ENCODE peak calls at places on chromosome 21, in nine cellular contexts. Y is IMR-90; Z is activated CD4-positive, alpha-beta T cell treated with anti-CD3 and anti-CD28 coated beads, Interleukin-2, amount 50 U/mL, for 1 hour; M is tibial artery; V is NCI-H82; A is stimulated activated CD8-positive, alpha-beta memory T cell treated with anti-CD3 and anti-CD28 coated beads, Interleukin-4, amount 100 ng/mL, for 24 hours; X is lung; H is naive thymus-derived CD4-positive, alpha-beta T cell; D is NCI-H1092 treated with DMSO at 0.1 percent for 48 hours. Q is an unnamed sample.

GRCh38 chr21:15005391-15005790 is 59.4 kb downstream of the NRIP1 start:
- DNase-seq in Y (peak; percentile 38), Z (no peak), M (no peak), V (peak; percentile 61), A (no peak), X (no peak), H (peak; percentile 51), D (no peak), Q (peak; percentile 10)

GRCh38 chr21:31396399-31396798 is 52.3 kb upstream of the TIAM1 start:
- DNase-seq in Y (no peak), Z (no peak), M (no peak), V (no peak), A (no peak), X (no peak), H (no peak), D (no peak), Q (no peak)

GRCh38 chr21:38797470-38797869 is 8.3 kb upstream of the ETS2 start:
- DNase-seq in Y (no peak), Z (no peak), M (no peak), V (no peak), A (no peak), X (no peak), H (no peak), D (no peak), Q (no peak)

GRCh38 chr21:42841156-42841915 is 38.0 kb downstream of the WDR4 start:
- DNase-seq in Y (no peak), Z (no peak), M (no peak), V (no peak), A (no peak), X (no peak), H (no peak), D (no peak), Q (no peak)

GRCh38 chr21:46108827-46109226 is 10.9 kb downstream of the COL6A2 start:
- DNase-seq in Y (no peak), Z (no peak), M (no peak), V (no peak), A (no peak), X (peak; percentile 20), H (no peak), D (no peak), Q (no peak)

GRCh38 chr21:37241426-37241825 is 25.7 kb downstream of the VPS26C start:
- DNase-seq in Y (no peak), Z (no peak), M (no peak), V (no peak), A (no peak), X (no peak), H (no peak), D (no peak), Q (no peak)

GRCh38 chr21:37593015-37593414 is 226.4 kb downstream of the DYRK1A start:
- DNase-seq in Y (no peak), Z (no peak), M (no peak), V (no peak), A (no peak), X (no peak), H (no peak), D (no peak), Q (no peak)

GRCh38 chr21:31198575-31198974 is 145.5 kb downstream of the TIAM1 start:
- DNase-seq in Y (peak; percentile 62), Z (no peak), M (no peak), V (peak; percentile 70), A (no peak), X (no peak), H (peak; percentile 63), D (peak; percentile 50), Q (no peak)

GRCh38 chr21:28193189-28193588 is 799.5 kb downstream of the LTN1 start:
- DNase-seq in Y (no peak), Z (no peak), M (no peak), V (peak; percentile 3), A (no peak), X (no peak), H (no peak), D (no peak), Q (no peak)

GRCh38 chr21:37263827-37264226 is 3.3 kb downstream of the VPS26C start:
- DNase-seq in Y (peak; percentile 15), Z (no peak), M (no peak), V (peak; percentile 43), A (no peak), X (no peak), H (no peak), D (no peak), Q (no peak)

GRCh38 chr21:44996501-44996921 is 56.7 kb downstream of the SLX9 start:
- DNase-seq in Y (no peak), Z (no peak), M (peak; percentile 64), V (no peak), A (no peak), X (no peak), H (no peak), D (no peak), Q (no peak)

GRCh38 chr21:45498646-45499000 is 43.6 kb downstream of the SLC19A1 start:
- DNase-seq in Y (no peak), Z (no peak), M (peak; percentile 53), V (no peak), A (no peak), X (no peak), H (no peak), D (no peak), Q (no peak)

GRCh38 chr21:25925936-25926335 is 191.2 kb downstream of the GABPA start:
- DNase-seq in Y (peak; percentile 23), Z (no peak), M (no peak), V (no peak), A (no peak), X (no peak), H (no peak), D (no peak), Q (no peak)

GRCh38 chr21:36487641-36488307 is 7.9 kb upstream of the CLDN14 start:
- DNase-seq in Y (peak; percentile 64), Z (no peak), M (no peak), V (no peak), A (no peak), X (peak; percentile 39), H (no peak), D (no peak), Q (no peak)

Q was measured in thyroid gland.